ENCODE peak calls at places on chromosomes 11 and 22, in seven cellular contexts. M is GM12878, C is HCT116, H is K562, Y is HL-60, Q is SK-N-MC, L is upper lobe of left lung. V is an unnamed sample.

GRCh38 chr11:10455637-10456487 is 798 bp downstream of the AMPD3 start:
- DNase-seq in C (peak), L (peak), Q (no peak), M (peak), Y (peak), H (peak), V (peak)

GRCh38 chr11:59240322-59240721 is 27.6 kb upstream of the MPEG1 start:
- DNase-seq in L (no peak), C (no peak), M (no peak), H (no peak), Y (no peak), Q (no peak), V (no peak)

GRCh38 chr11:131924001-131924400 is 553.6 kb downstream of the NTM start:
- DNase-seq in M (peak), Q (no peak), L (no peak), H (no peak), C (no peak), Y (no peak), V (no peak)

GRCh38 chr22:21857501-21857914 is 9.9 kb downstream of the MAPK1 start:
- DNase-seq in H (no peak), C (no peak), Q (no peak), Y (no peak), L (no peak), M (peak), V (no peak)

GRCh38 chr11:61752117-61752924 is at the start of gene MYRF:
- DNase-seq in L (peak), Q (no peak), C (no peak), Y (peak), H (peak), M (no peak), V (peak)

GRCh38 chr11:76246271-76246933 is 40.1 kb upstream of the WNT11 start:
- DNase-seq in C (no peak), Q (no peak), M (no peak), L (no peak), H (no peak), Y (no peak), V (peak)

GRCh38 chr11:65928667-65929066 is 9.4 kb downstream of the DRAP1 start:
- DNase-seq in L (no peak), H (peak), Y (no peak), M (no peak), C (no peak), Q (no peak), V (no peak)

GRCh38 chr11:19766206-19766605 is 53.6 kb downstream of the NAV2 start:
- DNase-seq in Y (no peak), H (no peak), Q (no peak), C (no peak), M (no peak), L (no peak), V (no peak)

GRCh38 chr11:36186340-36186739 is 102.9 kb downstream of the COMMD9 start:
- DNase-seq in C (no peak), Y (no peak), H (no peak), L (no peak), Q (no peak), M (no peak), V (no peak)

GRCh38 chr11:55701429-55701828 is 39.4 kb downstream of the OR4C6 start:
- DNase-seq in C (no peak), M (no peak), Q (no peak), L (no peak), H (no peak), Y (no peak), V (no peak)

GRCh38 chr11:62666259-62666926 is 1.3 kb downstream of the CSKMT start:
- DNase-seq in Y (no peak), H (no peak), Q (no peak), C (no peak), L (no peak), M (no peak), V (peak)

GRCh38 chr11:72758690-72759389 is 6.6 kb upstream of the ARAP1 start:
- DNase-seq in H (peak), C (no peak), Q (no peak), M (no peak), Y (no peak), L (peak), V (no peak)

GRCh38 chr11:71117311-71117710 is 135.1 kb downstream of the SHANK2 start:
- DNase-seq in L (no peak), Y (no peak), C (no peak), Q (no peak), H (no peak), M (no peak), V (peak)

GRCh38 chr11:28636033-28636432 is 527.8 kb downstream of the METTL15 start:
- DNase-seq in L (no peak), Y (no peak), M (no peak), H (no peak), C (no peak), Q (no peak), V (no peak)

GRCh38 chr11:134655189-134655937 is 243.3 kb upstream of the B3GAT1 start:
- DNase-seq in L (peak), M (no peak), H (no peak), C (no peak), Y (no peak), Q (no peak), V (peak)

GRCh38 chr11:61152816-61153592 is 8.2 kb downstream of the VPS37C start:
- DNase-seq in C (no peak), Y (no peak), Q (no peak), L (no peak), H (peak), M (no peak), V (peak)

GRCh38 chr11:74311352-74311926 is at the start of gene P4HA3:
- DNase-seq in H (peak), M (no peak), Q (no peak), Y (peak), L (peak), C (peak), V (peak)

GRCh38 chr11:100903284-100903683 is 216.2 kb downstream of the ARHGAP42 start:
- DNase-seq in Q (no peak), Y (no peak), M (no peak), C (no peak), H (no peak), L (no peak), V (no peak)
- TF ChIP-seq POLR2AphosphoS5 in Q (no peak), Y (no peak), M (no peak), C (no peak), H (no peak), L (no peak), V (no peak)

GRCh38 chr22:37228106-37229011 is 15.7 kb downstream of the RAC2 start:
- DNase-seq in Q (no peak), H (no peak), Y (no peak), M (no peak), L (peak), C (peak), V (peak)

GRCh38 chr22:37229012-37229804 is 14.9 kb downstream of the RAC2 start:
- DNase-seq in C (peak), L (no peak), Q (no peak), Y (no peak), M (no peak), H (peak), V (peak)

GRCh38 chr22:37231406-37232139 is 12.5 kb downstream of the RAC2 start:
- DNase-seq in M (no peak), Y (no peak), C (no peak), H (no peak), Q (no peak), L (no peak), V (peak)

GRCh38 chr22:37230673-37231405 is 13.2 kb downstream of the RAC2 start:
- DNase-seq in Y (no peak), C (no peak), L (no peak), Q (no peak), M (peak), H (no peak), V (peak)

DNA sequence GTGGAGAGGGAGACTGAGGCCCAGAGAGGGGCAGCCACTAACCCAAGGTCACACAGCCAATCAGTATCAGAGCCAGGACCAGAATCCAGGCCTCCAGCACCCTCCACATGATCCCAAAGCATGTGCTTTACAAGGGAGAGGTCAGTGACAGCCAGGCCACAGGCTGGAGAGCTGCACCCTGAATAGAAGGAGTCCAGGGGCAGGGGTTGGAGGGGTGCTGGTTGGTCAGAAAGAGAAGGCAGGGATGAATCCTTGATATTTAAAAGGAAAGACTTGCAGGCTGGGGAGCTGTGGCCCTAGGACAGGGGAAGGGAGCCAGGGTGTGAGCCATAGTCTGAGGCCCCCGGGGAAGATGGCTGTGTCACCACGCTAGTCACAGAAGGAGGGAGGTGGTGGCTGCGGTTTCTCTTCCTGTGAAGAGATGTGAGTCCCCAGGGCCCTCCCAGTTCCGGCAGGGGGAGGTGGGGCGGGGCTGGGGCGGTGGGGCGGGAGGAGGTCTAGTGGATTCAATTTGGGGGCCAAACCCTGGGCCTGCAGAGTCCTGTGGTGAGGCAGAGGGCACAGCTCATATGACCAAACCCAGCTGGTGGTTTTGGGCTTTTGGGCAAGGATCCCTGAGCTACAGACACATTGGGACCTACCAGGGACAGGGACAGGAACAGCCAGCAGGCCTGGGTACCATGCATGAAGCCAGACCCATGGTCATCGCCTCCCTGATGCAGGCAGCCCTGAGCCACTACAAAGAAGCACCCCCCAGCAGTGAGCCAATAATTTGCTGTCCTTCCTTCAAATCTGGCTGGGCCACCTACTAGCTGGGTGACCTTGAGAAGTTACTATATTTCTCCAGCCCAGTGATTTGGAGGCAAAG is 14.0 kb downstream of the RAC2 start:
- DNase-seq in Q (peak), Y (no peak), C (peak), M (peak), H (peak), L (peak), V (peak)
- TF ChIP-seq POLR2AphosphoS5 in Q (no peak), Y (peak), C (no peak), M (peak), H (no peak), L (peak), V (peak)

DNA sequence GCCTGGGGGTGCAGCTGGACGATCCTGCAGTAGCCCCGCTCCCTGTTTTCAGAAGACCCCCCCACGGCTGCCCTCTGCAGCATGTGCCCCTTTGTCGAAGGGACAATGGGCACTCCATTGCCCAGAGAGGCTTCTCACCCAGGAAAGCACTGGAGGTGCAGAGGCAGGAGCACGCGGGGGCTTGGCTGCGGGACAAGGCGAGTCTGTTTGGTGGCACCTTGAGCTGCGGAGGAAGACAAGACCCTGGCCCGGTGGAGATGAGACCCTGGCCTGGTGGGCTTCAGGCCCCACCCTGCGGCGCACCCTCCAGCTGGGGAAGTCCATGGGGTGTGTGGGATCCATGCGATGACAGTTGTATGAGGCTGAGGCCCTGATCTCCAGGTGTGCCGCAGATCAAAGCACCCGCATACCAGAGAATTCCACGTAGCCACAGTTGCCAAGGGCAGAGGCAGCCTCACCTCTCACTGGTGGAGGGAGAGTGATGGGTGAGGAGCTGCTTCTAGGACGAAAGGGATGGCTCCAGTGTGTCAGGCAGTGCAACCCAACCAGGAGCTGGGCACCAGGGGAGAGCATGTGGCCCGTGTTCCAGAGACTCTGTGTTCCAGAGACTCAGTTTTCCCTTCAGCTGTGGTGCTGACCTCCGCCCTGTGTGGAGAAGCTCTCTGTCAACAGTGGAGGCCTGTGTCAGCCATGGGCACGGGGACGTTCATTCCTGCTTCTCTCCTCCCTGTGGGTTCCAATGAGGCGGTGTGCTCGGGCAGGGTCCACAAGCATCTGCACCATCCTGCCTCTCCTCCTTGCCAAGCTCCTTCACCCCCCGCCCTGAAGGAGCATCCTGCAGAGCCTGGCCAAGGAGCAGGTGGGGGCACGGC is 10.0 kb downstream of the TBX1 start:
- DNase-seq in H (no peak), L (no peak), Y (no peak), M (no peak), Q (no peak), C (no peak), V (peak)
- TF ChIP-seq POLR2AphosphoS5 in H (no peak), L (no peak), Y (no peak), M (no peak), Q (no peak), C (no peak), V (no peak)

GRCh38 chr22:20588843-20589581 is 81.6 kb downstream of the MED15 start:
- DNase-seq in Q (no peak), Y (no peak), L (no peak), C (no peak), H (no peak), M (no peak), V (no peak)

GRCh38 chr22:20588092-20588842 is 80.9 kb downstream of the MED15 start:
- DNase-seq in M (no peak), L (no peak), C (no peak), Q (no peak), H (peak), Y (no peak), V (peak)

GRCh38 chr22:20585640-20586402 is 78.4 kb downstream of the MED15 start:
- DNase-seq in H (no peak), L (no peak), Y (no peak), M (no peak), C (no peak), Q (no peak), V (peak)

GRCh38 chr22:20586403-20586745 is 79.0 kb downstream of the MED15 start:
- DNase-seq in M (no peak), Q (no peak), L (no peak), Y (no peak), H (no peak), C (no peak), V (peak)

DNA sequence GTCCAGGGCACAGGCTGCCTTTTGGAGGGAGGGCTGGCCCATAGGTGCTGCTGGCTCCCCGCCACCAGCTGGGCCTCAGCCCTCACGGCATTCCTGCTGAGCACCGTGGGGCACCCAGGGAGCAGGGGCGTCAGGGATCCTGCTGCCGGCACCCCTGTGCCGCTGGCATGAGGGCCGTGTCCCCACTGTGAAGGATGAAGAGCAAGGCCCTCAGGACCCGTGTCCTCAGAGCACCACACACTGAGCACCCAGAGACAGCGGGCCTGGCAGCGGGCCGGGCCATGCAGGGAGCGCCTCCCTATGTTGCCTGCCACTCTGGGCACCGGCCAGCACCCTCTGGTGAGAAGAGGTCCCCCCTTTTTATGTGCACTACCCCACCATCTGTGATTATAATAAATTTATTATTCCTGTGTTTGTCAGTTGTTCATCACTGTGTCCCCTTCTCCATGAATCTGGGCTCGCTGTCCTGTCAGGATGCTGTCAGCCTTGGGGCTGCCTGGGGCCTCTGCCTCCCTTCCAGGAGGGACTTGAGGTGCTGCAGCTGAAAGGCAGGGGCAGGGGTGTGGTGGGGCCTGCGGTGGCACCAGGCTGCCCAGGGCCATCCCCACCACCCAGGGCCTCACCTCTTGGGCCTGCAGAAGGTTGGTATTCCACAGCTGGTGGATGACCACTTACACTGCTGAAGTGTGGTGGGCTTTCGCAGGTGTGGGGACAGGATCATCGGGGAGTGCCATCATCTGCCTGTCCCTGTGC is 80.0 kb downstream of the MED15 start:
- DNase-seq in M (no peak), Q (no peak), Y (no peak), C (no peak), H (no peak), L (no peak), V (peak)
- TF ChIP-seq POLR2AphosphoS5 in M (no peak), Q (no peak), Y (peak), C (no peak), H (no peak), L (no peak), V (no peak)

GRCh38 chr11:48079602-48080001 is 99.2 kb downstream of the PTPRJ start:
- DNase-seq in H (no peak), Q (no peak), L (peak), C (no peak), Y (no peak), M (no peak), V (no peak)
- TF ChIP-seq POLR2AphosphoS5 in H (no peak), Q (no peak), L (no peak), C (no peak), Y (no peak), M (no peak), V (no peak)

GRCh38 chr11:17207317-17208256 is at the start of gene PIK3C2A:
- DNase-seq in M (peak), C (peak), H (peak), L (peak), Y (peak), Q (peak), V (peak)
- TF ChIP-seq POLR2AphosphoS5 in M (peak), C (peak), H (peak), L (peak), Y (peak), Q (peak), V (peak)

DNA sequence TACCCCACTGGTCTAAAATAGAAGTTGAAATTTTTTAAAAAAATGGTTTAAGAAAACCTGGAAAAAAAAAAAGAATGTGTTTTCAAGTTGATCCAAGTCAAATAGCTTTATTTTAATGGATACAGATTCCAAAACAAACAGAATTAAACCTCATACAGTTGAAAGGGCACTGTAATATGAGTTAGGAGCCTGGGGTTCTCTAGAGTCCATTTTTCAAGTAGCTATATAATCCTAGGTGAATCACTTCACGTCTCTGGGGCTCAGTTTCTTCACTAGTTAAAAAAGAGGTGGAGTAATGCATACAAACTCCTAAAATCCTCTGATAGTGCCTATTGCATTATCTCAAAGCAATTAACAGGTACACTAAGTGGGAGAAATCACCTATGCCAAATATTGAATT is 132.9 kb downstream of the BBOX1 start:
- DNase-seq in M (no peak), H (no peak), Y (no peak), C (no peak), Q (no peak), L (no peak), V (no peak)
- TF ChIP-seq POLR2AphosphoS5 in M (no peak), H (no peak), Y (no peak), C (no peak), Q (no peak), L (no peak), V (no peak)

GRCh38 chr22:35307372-35307771 is 7.7 kb downstream of the TOM1 start:
- DNase-seq in L (no peak), Q (no peak), C (no peak), M (no peak), H (no peak), Y (no peak), V (peak)

GRCh38 chr22:35308480-35308945 is 8.8 kb downstream of the TOM1 start:
- DNase-seq in M (peak), C (no peak), H (no peak), L (no peak), Q (no peak), Y (peak), V (no peak)

GRCh38 chr22:35305525-35306070 is 5.9 kb downstream of the TOM1 start:
- DNase-seq in M (no peak), Q (no peak), C (no peak), Y (no peak), H (no peak), L (no peak), V (peak)

GRCh38 chr22:35307892-35308291 is 8.2 kb downstream of the TOM1 start:
- DNase-seq in Q (no peak), Y (peak), C (no peak), H (no peak), M (no peak), L (no peak), V (peak)

DNA sequence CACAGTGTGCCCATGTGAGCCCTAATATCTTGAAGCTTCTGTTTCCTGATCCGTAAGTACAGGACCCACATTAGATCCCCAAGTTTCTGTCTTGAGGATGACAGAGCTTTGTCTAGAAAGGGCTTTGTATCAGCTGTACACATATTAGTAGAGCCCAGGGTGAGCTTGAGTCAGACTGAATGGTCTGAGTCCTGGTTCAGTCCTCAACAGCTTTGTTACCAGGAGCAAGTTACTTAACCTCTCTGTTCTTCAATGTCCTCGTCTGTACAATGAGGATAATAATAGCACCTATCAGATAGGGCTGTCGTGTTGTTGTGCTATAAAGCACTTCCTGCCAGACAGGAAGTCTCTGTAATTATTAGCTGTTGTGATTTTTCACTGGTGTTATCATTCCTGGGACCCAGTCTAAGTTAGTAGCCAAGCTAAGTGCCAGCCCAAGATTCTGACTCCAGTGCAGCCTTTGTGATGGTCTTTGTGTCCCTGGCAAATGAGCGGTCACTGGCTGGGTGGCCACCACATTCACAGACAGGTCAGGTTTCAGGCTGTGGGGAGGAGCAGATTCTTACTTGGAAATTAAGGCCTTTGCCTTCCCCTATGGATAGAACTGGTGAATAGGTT is 6.8 kb downstream of the TOM1 start:
- DNase-seq in C (no peak), Y (no peak), Q (no peak), H (no peak), M (no peak), L (no peak), V (no peak)
- TF ChIP-seq POLR2AphosphoS5 in C (no peak), Y (no peak), Q (no peak), H (no peak), M (no peak), L (no peak), V (no peak)

V was measured in spleen.